ENCODE peak calls at places on chromosomes 2 and 18, in four cellular contexts. One of them, this sample, is unnamed. For H3K9me3, the result is how much of the 10 kb centered on the place peaks cover.

GRCh38 chr2:96868555-96869280 is 1.2 kb downstream of the SEMA4C start:
- DNase-seq in K562: peak
- DNase-seq in prostate gland: peak
- DNase-seq in H1: peak
- DNase-seq in this sample: peak

GRCh38 chr18:13067966-13068365 is 76.8 kb downstream of the CEP192 start:
- DNase-seq in K562: no peak
- DNase-seq in prostate gland: no peak
- DNase-seq in H1: no peak
- DNase-seq in this sample: no peak

GRCh38 chr2:42923632-42924425 is 131.4 kb upstream of the HAAO start:
- DNase-seq in K562: no peak
- DNase-seq in prostate gland: no peak
- DNase-seq in H1: no peak
- DNase-seq in this sample: no peak

GRCh38 chr2:101300164-101300563 is 8.3 kb downstream of the RNF149 start:
- DNase-seq in K562: no peak
- DNase-seq in prostate gland: no peak
- DNase-seq in H1: no peak
- DNase-seq in this sample: no peak

GRCh38 chr2:110804915-110805314 is 72.5 kb downstream of the ACOXL start:
- DNase-seq in K562: no peak
- DNase-seq in prostate gland: no peak
- DNase-seq in H1: no peak
- DNase-seq in this sample: no peak

GRCh38 chr18:48393170-48393569 is 16.0 kb downstream of the ZBTB7C start:
- DNase-seq in K562: no peak
- DNase-seq in prostate gland: no peak
- DNase-seq in H1: no peak
- DNase-seq in this sample: no peak

GRCh38 chr18:3452750-3453539 is 3.0 kb downstream of the TGIF1 start:
- DNase-seq in K562: no peak
- DNase-seq in prostate gland: no peak
- DNase-seq in H1: no peak
- DNase-seq in this sample: no peak

GRCh38 chr2:24912986-24913385 is 7.1 kb downstream of the ADCY3 start:
- DNase-seq in K562: no peak
- DNase-seq in prostate gland: no peak
- DNase-seq in H1: no peak
- DNase-seq in this sample: no peak

GRCh38 chr18:50011813-50012445 is 183.0 kb downstream of the MYO5B start:
- DNase-seq in K562: no peak
- DNase-seq in prostate gland: peak
- DNase-seq in H1: no peak
- DNase-seq in this sample: no peak

GRCh38 chr2:235651643-235652042 is 157.8 kb downstream of the AGAP1 start:
- DNase-seq in K562: no peak
- DNase-seq in prostate gland: no peak
- DNase-seq in H1: no peak
- DNase-seq in this sample: no peak

GRCh38 chr2:240623531-240624010 is 1.7 kb upstream of the GPR35 start:
- DNase-seq in K562: no peak
- DNase-seq in prostate gland: no peak
- DNase-seq in H1: no peak
- DNase-seq in this sample: no peak

GRCh38 chr18:9643549-9643948 is 29.2 kb upstream of the PPP4R1 start:
- DNase-seq in K562: no peak
- DNase-seq in prostate gland: peak
- DNase-seq in H1: peak
- DNase-seq in this sample: peak

GRCh38 chr2:112482309-112483046 is 522 bp downstream of the TTL start:
- DNase-seq in K562: peak
- DNase-seq in prostate gland: peak
- DNase-seq in H1: no peak
- DNase-seq in this sample: no peak

GRCh38 chr2:2550856-2551255 is 219.8 kb upstream of the MYT1L start:
- DNase-seq in K562: no peak
- DNase-seq in prostate gland: no peak
- DNase-seq in H1: no peak
- DNase-seq in this sample: no peak

GRCh38 chr18:35026407-35027061 is 14.7 kb upstream of the MAPRE2 start:
- DNase-seq in K562: peak
- DNase-seq in prostate gland: no peak
- DNase-seq in H1: no peak
- DNase-seq in this sample: no peak

GRCh38 chr2:57434952-57435351 is 611.7 kb upstream of the VRK2 start:
- DNase-seq in K562: no peak
- DNase-seq in prostate gland: no peak
- DNase-seq in H1: no peak
- DNase-seq in this sample: no peak

GRCh38 chr2:233811732-233812131 is 33.6 kb downstream of the MROH2A start:
- DNase-seq in K562: no peak
- DNase-seq in prostate gland: no peak
- DNase-seq in H1: no peak
- DNase-seq in this sample: no peak

GRCh38 chr18:7617738-7618422 is 50.8 kb downstream of the PTPRM start:
- DNase-seq in K562: no peak
- DNase-seq in prostate gland: peak
- DNase-seq in H1: no peak
- DNase-seq in this sample: no peak

GRCh38 chr2:190903693-190904450 is 23.3 kb downstream of the GLS start:
- DNase-seq in K562: no peak
- DNase-seq in prostate gland: no peak
- DNase-seq in H1: no peak
- DNase-seq in this sample: no peak

GRCh38 chr2:43358688-43359201 is 132.3 kb upstream of the ZFP36L2 start:
- DNase-seq in K562: no peak
- DNase-seq in prostate gland: no peak
- DNase-seq in H1: no peak
- DNase-seq in this sample: no peak

GRCh38 chr2:10039658-10040410 is 3.5 kb upstream of the KLF11 start:
- DNase-seq in K562: no peak
- DNase-seq in prostate gland: peak
- DNase-seq in H1: no peak
- DNase-seq in this sample: peak

GRCh38 chr18:47397671-47398319 is 146.3 kb upstream of the SKOR2 start:
- DNase-seq in K562: peak
- DNase-seq in prostate gland: no peak
- DNase-seq in H1: no peak
- DNase-seq in this sample: no peak

GRCh38 chr18:46385124-46385523 is 271.9 kb downstream of the LOXHD1 start:
- DNase-seq in K562: no peak
- DNase-seq in prostate gland: no peak
- DNase-seq in H1: no peak
- DNase-seq in this sample: no peak

GRCh38 chr2:11822746-11823411 is 76.4 kb downstream of the LPIN1 start:
- DNase-seq in K562: no peak
- DNase-seq in prostate gland: peak
- DNase-seq in H1: no peak
- DNase-seq in this sample: no peak

GRCh38 chr2:19580830-19581229 is 222.4 kb upstream of the OSR1 start:
- DNase-seq in K562: no peak
- DNase-seq in prostate gland: no peak
- DNase-seq in H1: no peak
- DNase-seq in this sample: no peak

GRCh38 chr2:180240774-180241173 is 233.7 kb upstream of the CWC22 start:
- DNase-seq in K562: no peak
- DNase-seq in prostate gland: no peak
- DNase-seq in H1: no peak
- DNase-seq in this sample: no peak

GRCh38 chr18:13614701-13615288 is 111.6 kb downstream of the FAM210A start:
- DNase-seq in K562: no peak
- DNase-seq in prostate gland: no peak
- DNase-seq in H1: no peak
- DNase-seq in this sample: no peak

GRCh38 chr18:8760984-8761383 is 55.6 kb downstream of the MTCL1 start:
- DNase-seq in K562: no peak
- DNase-seq in prostate gland: no peak
- DNase-seq in H1: no peak
- DNase-seq in this sample: no peak

GRCh38 chr18:33656889-33657288 is 78.9 kb downstream of the ASXL3 start:
- DNase-seq in K562: no peak
- DNase-seq in prostate gland: no peak
- DNase-seq in H1: no peak
- DNase-seq in this sample: no peak

GRCh38 chr2:63477686-63478085 is 110.6 kb downstream of the WDPCP start:
- DNase-seq in K562: no peak
- DNase-seq in prostate gland: no peak
- DNase-seq in H1: no peak
- DNase-seq in this sample: no peak
- H3K4me3 ChIP-seq in K562: no peak
- H3K4me3 ChIP-seq in prostate gland: no peak
- H3K4me3 ChIP-seq in H1: no peak
- H3K4me3 ChIP-seq in this sample: no peak

GRCh38 chr2:48081317-48081628 is 175.0 kb upstream of the FBXO11 start:
- DNase-seq in K562: no peak
- DNase-seq in prostate gland: no peak
- DNase-seq in H1: no peak
- DNase-seq in this sample: no peak

GRCh38 chr2:48085888-48086287 is 179.6 kb upstream of the FBXO11 start:
- DNase-seq in K562: no peak
- DNase-seq in prostate gland: no peak
- DNase-seq in H1: no peak
- DNase-seq in this sample: no peak

GRCh38 chr2:48080534-48081316 is 174.4 kb upstream of the FBXO11 start:
- DNase-seq in K562: no peak
- DNase-seq in prostate gland: no peak
- DNase-seq in H1: no peak
- DNase-seq in this sample: no peak
- TF ChIP-seq POLR2AphosphoS5 in K562: no peak
- TF ChIP-seq POLR2AphosphoS5 in prostate gland: no peak
- TF ChIP-seq POLR2AphosphoS5 in H1: no peak
- TF ChIP-seq POLR2AphosphoS5 in this sample: no peak

DNA sequence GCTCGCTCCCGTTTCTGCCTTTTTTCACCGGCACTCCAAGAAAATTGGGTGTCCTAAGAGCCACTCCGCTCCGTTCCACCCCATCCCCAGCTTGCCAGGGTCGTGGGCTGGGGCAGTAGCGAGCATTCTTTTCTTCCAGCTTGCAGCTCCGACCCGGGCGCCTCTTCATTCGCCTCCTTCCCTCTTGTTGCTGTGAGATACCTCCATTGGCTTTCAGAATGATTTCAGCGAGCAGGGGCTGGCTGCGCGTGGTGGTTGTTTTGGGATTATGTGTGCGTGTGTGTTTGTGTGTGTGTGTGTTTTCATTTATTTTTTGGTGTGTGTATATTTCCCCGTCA is 1.2 kb downstream of the HOXD3 start:
- DNase-seq in K562: no peak
- DNase-seq in prostate gland: no peak
- DNase-seq in H1: no peak
- DNase-seq in this sample: no peak
- H3K9me3 ChIP-seq in K562: under half
- H3K9me3 ChIP-seq in prostate gland: under half
- H3K9me3 ChIP-seq in H1: under half
- H3K9me3 ChIP-seq in this sample: under half

DNA sequence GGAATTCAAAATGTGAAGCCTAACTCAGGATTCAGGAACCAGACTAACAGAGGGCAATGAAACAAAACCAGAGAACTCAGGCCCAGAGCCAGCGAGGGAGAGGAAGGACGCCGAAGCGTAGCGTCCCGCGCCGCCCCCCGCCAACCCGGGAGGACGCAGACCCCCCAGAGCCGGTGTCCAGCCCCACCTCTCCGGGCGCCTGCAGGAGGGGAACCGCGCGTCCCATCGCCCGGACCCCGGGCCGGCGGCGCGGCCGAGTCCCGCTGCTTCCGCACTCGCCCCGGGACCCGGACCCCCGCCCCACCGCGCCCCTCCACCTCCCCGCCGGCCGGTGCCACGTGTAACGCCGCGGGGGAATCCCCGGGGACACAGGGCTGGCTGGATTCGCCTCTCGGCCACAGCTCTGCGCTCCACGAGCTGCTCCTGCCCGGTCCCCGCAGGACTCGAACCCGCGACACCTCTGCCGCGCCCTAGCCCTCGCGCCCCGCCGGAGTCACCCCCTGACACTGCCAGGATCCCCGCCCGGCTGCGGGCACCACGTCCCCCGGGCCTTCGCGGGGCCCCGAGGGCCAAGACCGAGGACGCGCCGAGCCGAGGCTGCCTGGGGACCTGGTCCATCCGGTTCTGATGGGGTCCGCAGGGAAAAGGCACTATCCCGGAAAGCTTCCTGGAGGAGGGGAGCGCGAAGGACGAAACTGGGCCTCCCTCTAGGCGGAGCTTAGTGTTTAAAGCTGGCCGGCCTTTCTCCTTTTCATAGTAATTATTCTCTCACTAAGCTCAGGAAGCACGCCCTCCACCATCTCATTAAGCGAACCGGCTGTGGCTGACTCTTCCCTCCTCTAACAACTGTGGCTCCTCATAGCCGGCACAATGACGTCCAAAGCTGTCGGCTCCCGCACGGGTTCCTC is 40.4 kb upstream of the FAM124B start:
- DNase-seq in K562: no peak
- DNase-seq in prostate gland: no peak
- DNase-seq in H1: no peak
- DNase-seq in this sample: no peak
- H3K4me3 ChIP-seq in K562: no peak
- H3K4me3 ChIP-seq in prostate gland: peak
- H3K4me3 ChIP-seq in H1: no peak
- H3K4me3 ChIP-seq in this sample: peak

GRCh38 chr18:57630002-57630758 is 8.5 kb upstream of the NARS1 start:
- DNase-seq in K562: peak
- DNase-seq in prostate gland: peak
- DNase-seq in H1: peak
- DNase-seq in this sample: peak
- TF ChIP-seq POLR2AphosphoS5 in K562: no peak
- TF ChIP-seq POLR2AphosphoS5 in prostate gland: peak
- TF ChIP-seq POLR2AphosphoS5 in H1: peak
- TF ChIP-seq POLR2AphosphoS5 in this sample: peak